ENCODE peak calls at places on chromosomes 11 and 22, in six cellular contexts. L is left ventricle myocardium inferior, J is uterus, E is GM12865, I is omental fat pad, Z is WTC11. A is an unnamed sample.

GRCh38 chr11:14418801-14419417 is 59.9 kb upstream of the RRAS2 start:
- DNase-seq in L (no peak), J (no peak), E (peak; percentile 17), I (no peak), Z (peak; percentile 34), A (no peak)

GRCh38 chr11:77153276-77154185 is 25.5 kb downstream of the MYO7A start:
- DNase-seq in L (no peak), J (no peak), E (no peak), I (no peak), Z (no peak), A (no peak)

GRCh38 chr11:100561325-100561724 is 125.8 kb upstream of the ARHGAP42 start:
- DNase-seq in L (no peak), J (no peak), E (no peak), I (no peak), Z (no peak), A (no peak)

GRCh38 chr22:26527167-26527566 is 14.9 kb upstream of the TFIP11 start:
- DNase-seq in L (no peak), J (no peak), E (no peak), I (no peak), Z (no peak), A (no peak)

GRCh38 chr22:25551396-25551795 is 13.1 kb upstream of the GRK3 start:
- DNase-seq in L (no peak), J (no peak), E (no peak), I (no peak), Z (no peak), A (no peak)

GRCh38 chr22:23289851-23290724 is 109.8 kb downstream of the BCR start:
- DNase-seq in L (no peak), J (peak; percentile 41), E (peak; percentile 61), I (no peak), Z (peak; percentile 86), A (peak; percentile 53)

GRCh38 chr22:29520851-29521250 is 32.7 kb downstream of the THOC5 start:
- DNase-seq in L (no peak), J (no peak), E (no peak), I (no peak), Z (no peak), A (peak; percentile 89)

GRCh38 chr11:75337195-75337654 is 14.2 kb downstream of the ARRB1 start:
- DNase-seq in L (no peak), J (no peak), E (no peak), I (no peak), Z (no peak), A (peak; percentile 62)

GRCh38 chr22:49490692-49491091 is 337.0 kb downstream of the BRD1 start:
- DNase-seq in L (no peak), J (no peak), E (no peak), I (no peak), Z (no peak), A (no peak)

GRCh38 chr11:23772081-23772480 is 724.8 kb upstream of the LUZP2 start:
- DNase-seq in L (no peak), J (no peak), E (no peak), I (no peak), Z (no peak), A (no peak)

GRCh38 chr11:66823700-66824099 is 19.5 kb upstream of the RCE1 start:
- DNase-seq in L (no peak), J (no peak), E (no peak), I (no peak), Z (no peak), A (no peak)

GRCh38 chr11:70460111-70460510 is 61.8 kb downstream of the CTTN start:
- DNase-seq in L (no peak), J (no peak), E (no peak), I (no peak), Z (no peak), A (no peak)

GRCh38 chr11:121421149-121421906 is 30.8 kb upstream of the SORL1 start:
- DNase-seq in L (no peak), J (no peak), E (peak; percentile 34), I (no peak), Z (no peak), A (no peak)

GRCh38 chr11:1127664-1128162 is 30.0 kb upstream of the MUC5AC start:
- DNase-seq in L (no peak), J (no peak), E (no peak), I (peak; percentile 17), Z (no peak), A (no peak)

GRCh38 chr22:36465232-36466021 is 16.0 kb downstream of the TXN2 start:
- DNase-seq in L (peak; percentile 75), J (peak; percentile 92), E (no peak), I (no peak), Z (no peak), A (peak; percentile 92)

GRCh38 chr22:29661355-29661754 is 57.9 kb downstream of the NF2 start:
- DNase-seq in L (no peak), J (no peak), E (no peak), I (no peak), Z (no peak), A (no peak)

GRCh38 chr22:47171441-47172221 is 409.2 kb downstream of the TBC1D22A start:
- DNase-seq in L (no peak), J (no peak), E (no peak), I (peak; percentile 14), Z (peak; percentile 8), A (no peak)

GRCh38 chr11:12506502-12506921 is 129.1 kb downstream of the PARVA start:
- DNase-seq in L (no peak), J (no peak), E (no peak), I (no peak), Z (no peak), A (peak; percentile 79)

GRCh38 chr11:112023104-112023503 is 2.1 kb upstream of the DLAT start:
- DNase-seq in L (no peak), J (no peak), E (no peak), I (no peak), Z (no peak), A (no peak)

GRCh38 chr11:120288021-120288420 is 37.1 kb upstream of the TLCD5 start:
- DNase-seq in L (no peak), J (no peak), E (no peak), I (no peak), Z (no peak), A (no peak)

GRCh38 chr11:62652156-62653006 is 721 bp downstream of the INTS5 start:
- DNase-seq in L (no peak), J (no peak), E (no peak), I (no peak), Z (no peak), A (no peak)

GRCh38 chr22:37442537-37442936 is 15.3 kb upstream of the ELFN2 start:
- DNase-seq in L (no peak), J (no peak), E (peak; percentile 18), I (no peak), Z (no peak), A (peak; percentile 28)

GRCh38 chr11:12185106-12185690 is 74.8 kb downstream of the MICAL2 start:
- DNase-seq in L (no peak), J (no peak), E (no peak), I (no peak), Z (no peak), A (no peak)

GRCh38 chr22:40805239-40805638 is 13.9 kb downstream of the SLC25A17 start:
- DNase-seq in L (no peak), J (no peak), E (no peak), I (no peak), Z (no peak), A (no peak)

GRCh38 chr22:43151251-43152000 is at the start of gene TSPO:
- DNase-seq in L (peak; percentile 85), J (peak; percentile 70), E (peak; percentile 42), I (no peak), Z (no peak), A (peak; percentile 34)

GRCh38 chr11:126475627-126475991 is 120.1 kb downstream of the ST3GAL4 start:
- DNase-seq in L (no peak), J (no peak), E (no peak), I (no peak), Z (no peak), A (no peak)
- TF ChIP-seq CTCF in L (no peak), J (no peak), E (no peak), I (no peak), Z (no peak), A (no peak)

GRCh38 chr11:131218542-131218941 is 151.9 kb upstream of the NTM start:
- DNase-seq in L (no peak), J (no peak), E (no peak), I (no peak), Z (no peak), A (no peak)

GRCh38 chr11:131223198-131223975 is 147.0 kb upstream of the NTM start:
- DNase-seq in L (no peak), J (no peak), E (no peak), I (no peak), Z (no peak), A (no peak)

GRCh38 chr11:131217313-131218297 is 152.8 kb upstream of the NTM start:
- DNase-seq in L (no peak), J (no peak), E (peak; percentile 22), I (no peak), Z (no peak), A (peak; percentile 41)
- TF ChIP-seq CTCF in L (peak; percentile 61), J (no peak), E (peak; percentile 50), I (no peak), Z (no peak), A (peak; percentile 79)

GRCh38 chr22:38697055-38697980 is 3.4 kb downstream of the JOSD1 start:
- DNase-seq in L (no peak), J (no peak), E (no peak), I (no peak), Z (no peak), A (no peak)

GRCh38 chr22:38700271-38700788 is 413 bp downstream of the JOSD1 start:
- DNase-seq in L (peak; percentile 74), J (no peak), E (no peak), I (peak; percentile 32), Z (peak; percentile 65), A (peak; percentile 21)

GRCh38 chr22:38699784-38700183 is 959 bp downstream of the JOSD1 start:
- DNase-seq in L (no peak), J (no peak), E (no peak), I (no peak), Z (no peak), A (peak; percentile 45)

GRCh38 chr22:38698407-38699094 is 2.2 kb downstream of the JOSD1 start:
- DNase-seq in L (no peak), J (no peak), E (no peak), I (no peak), Z (no peak), A (no peak)

GRCh38 chr22:38699143-38699542 is 1.6 kb downstream of the JOSD1 start:
- DNase-seq in L (no peak), J (no peak), E (no peak), I (no peak), Z (no peak), A (no peak)
- TF ChIP-seq CTCF in L (no peak), J (no peak), E (no peak), I (no peak), Z (no peak), A (no peak)

GRCh38 chr11:9263840-9264380 is 1.2 kb downstream of the DENND5A start:
- DNase-seq in L (no peak), J (no peak), E (peak; percentile 89), I (no peak), Z (no peak), A (peak; percentile 32)

GRCh38 chr11:9265211-9266131 is at the start of gene DENND5A:
- DNase-seq in L (peak; percentile 88), J (peak; percentile 85), E (peak; percentile 80), I (peak; percentile 40), Z (peak; percentile 83), A (peak; percentile 70)

GRCh38 chr11:9266132-9266736 is 1.1 kb upstream of the DENND5A start:
- DNase-seq in L (no peak), J (no peak), E (no peak), I (no peak), Z (no peak), A (no peak)

GRCh38 chr11:9264381-9265210 is 554 bp downstream of the DENND5A start:
- DNase-seq in L (peak; percentile 51), J (peak; percentile 73), E (no peak), I (peak; percentile 58), Z (peak; percentile 31), A (peak; percentile 67)

GRCh38 chr11:9260182-9261146 is 4.7 kb downstream of the DENND5A start:
- DNase-seq in L (no peak), J (no peak), E (peak; percentile 66), I (no peak), Z (no peak), A (no peak)
- TF ChIP-seq CTCF in L (peak; percentile 31), J (no peak), E (peak; percentile 11), I (no peak), Z (no peak), A (peak; percentile 69)

A was measured in HFFc6.